ENCODE peak calls at places on chromosomes 6 and 20, in eight cellular contexts. U, W, N, Q, E, F, P and O are unnamed samples.

GRCh38 chr6:21527731-21528130 is 65.8 kb upstream of the SOX4 start:
- DNase-seq in P (no peak), E (no peak), U (no peak), N (no peak), Q (no peak), F (no peak), W (no peak), O (no peak)

GRCh38 chr6:86937219-86938079 is at the start of gene HTR1E:
- DNase-seq in W (no peak), U (peak; percentile 2), P (no peak), E (peak; percentile 82), Q (no peak), F (no peak), N (no peak), O (peak; percentile 35)

GRCh38 chr6:38722727-38723334 is 7.7 kb downstream of the DNAH8 start:
- DNase-seq in U (no peak), N (no peak), E (no peak), W (no peak), Q (no peak), P (no peak), F (no peak), O (no peak)

GRCh38 chr20:61566691-61567090 is 314.6 kb downstream of the CDH4 start:
- DNase-seq in Q (no peak), P (no peak), F (no peak), N (no peak), W (no peak), E (no peak), U (no peak), O (no peak)

GRCh38 chr6:42629845-42630244 is 66.0 kb downstream of the UBR2 start:
- DNase-seq in P (no peak), N (no peak), F (no peak), Q (no peak), W (no peak), U (no peak), E (no peak), O (no peak)

GRCh38 chr20:47454298-47455132 is 47.2 kb upstream of the NCOA3 start:
- DNase-seq in P (no peak), Q (no peak), E (no peak), U (no peak), W (no peak), F (no peak), N (no peak), O (no peak)

GRCh38 chr6:149636116-149636515 is 12.4 kb downstream of the KATNA1 start:
- DNase-seq in Q (no peak), P (peak; percentile 66), N (no peak), U (peak; percentile 73), E (no peak), F (no peak), W (no peak), O (no peak)

GRCh38 chr6:17439243-17439993 is 46.0 kb downstream of the CAP2 start:
- DNase-seq in U (no peak), W (no peak), Q (no peak), F (no peak), E (no peak), N (no peak), P (peak; percentile 10), O (no peak)

GRCh38 chr6:7958464-7958863 is 47.9 kb upstream of the TXNDC5 start:
- DNase-seq in N (no peak), E (no peak), W (no peak), F (no peak), P (no peak), Q (no peak), U (no peak), O (no peak)